ENCODE peak calls at places on chromosome 20, in seven cellular contexts. One of them, this sample, is unnamed.

GRCh38 chr20:47338131-47338628 is 18.3 kb downstream of the ZMYND8 start:
- DNase-seq in cardiac muscle cell: no peak
- DNase-seq in left ventricle myocardium inferior: peak; percentile 57
- DNase-seq in colonic mucosa: no peak
- DNase-seq in neural progenitor cell: no peak
- DNase-seq in epithelial cell of proximal tubule: no peak
- DNase-seq in fibroblast of lung: no peak
- DNase-seq in this sample: peak; percentile 72

GRCh38 chr20:16518068-16518783 is 55.0 kb downstream of the KIF16B start:
- DNase-seq in cardiac muscle cell: peak; percentile 61
- DNase-seq in left ventricle myocardium inferior: no peak
- DNase-seq in colonic mucosa: peak; percentile 57
- DNase-seq in neural progenitor cell: peak; percentile 65
- DNase-seq in epithelial cell of proximal tubule: no peak
- DNase-seq in fibroblast of lung: peak; percentile 66
- DNase-seq in this sample: peak; percentile 56

GRCh38 chr20:63089051-63089907 is 82.5 kb upstream of the BHLHE23 start:
- DNase-seq in cardiac muscle cell: no peak
- DNase-seq in left ventricle myocardium inferior: peak; percentile 10
- DNase-seq in colonic mucosa: no peak
- DNase-seq in neural progenitor cell: no peak
- DNase-seq in epithelial cell of proximal tubule: no peak
- DNase-seq in fibroblast of lung: no peak
- DNase-seq in this sample: no peak

GRCh38 chr20:48626226-48626937 is 201.4 kb downstream of the PREX1 start:
- DNase-seq in cardiac muscle cell: peak; percentile 25
- DNase-seq in left ventricle myocardium inferior: no peak
- DNase-seq in colonic mucosa: no peak
- DNase-seq in neural progenitor cell: no peak
- DNase-seq in epithelial cell of proximal tubule: no peak
- DNase-seq in fibroblast of lung: peak; percentile 30
- DNase-seq in this sample: peak; percentile 84

GRCh38 chr20:62360854-62361798 is 6.0 kb downstream of the LAMA5 start:
- DNase-seq in cardiac muscle cell: no peak
- DNase-seq in left ventricle myocardium inferior: peak; percentile 34
- DNase-seq in colonic mucosa: peak; percentile 65
- DNase-seq in neural progenitor cell: no peak
- DNase-seq in epithelial cell of proximal tubule: no peak
- DNase-seq in fibroblast of lung: no peak
- DNase-seq in this sample: no peak

GRCh38 chr20:10848810-10849370 is 175.1 kb upstream of the JAG1 start:
- DNase-seq in cardiac muscle cell: peak; percentile 92
- DNase-seq in left ventricle myocardium inferior: peak; percentile 19
- DNase-seq in colonic mucosa: peak; percentile 64
- DNase-seq in neural progenitor cell: no peak
- DNase-seq in epithelial cell of proximal tubule: no peak
- DNase-seq in fibroblast of lung: peak; percentile 92
- DNase-seq in this sample: peak; percentile 86

GRCh38 chr20:1171461-1172093 is 13.2 kb downstream of the TMEM74B start:
- DNase-seq in cardiac muscle cell: peak; percentile 54
- DNase-seq in left ventricle myocardium inferior: no peak
- DNase-seq in colonic mucosa: no peak
- DNase-seq in neural progenitor cell: peak; percentile 88
- DNase-seq in epithelial cell of proximal tubule: no peak
- DNase-seq in fibroblast of lung: peak; percentile 37
- DNase-seq in this sample: peak; percentile 58

GRCh38 chr20:36835025-36835424 is 40.9 kb upstream of the TLDC2 start:
- DNase-seq in cardiac muscle cell: no peak
- DNase-seq in left ventricle myocardium inferior: no peak
- DNase-seq in colonic mucosa: no peak
- DNase-seq in neural progenitor cell: no peak
- DNase-seq in epithelial cell of proximal tubule: no peak
- DNase-seq in fibroblast of lung: no peak
- DNase-seq in this sample: no peak

GRCh38 chr20:47428164-47428563 is 71.7 kb upstream of the ZMYND8 start:
- DNase-seq in cardiac muscle cell: no peak
- DNase-seq in left ventricle myocardium inferior: no peak
- DNase-seq in colonic mucosa: no peak
- DNase-seq in neural progenitor cell: no peak
- DNase-seq in epithelial cell of proximal tubule: no peak
- DNase-seq in fibroblast of lung: no peak
- DNase-seq in this sample: no peak

GRCh38 chr20:44079291-44079690 is 107.7 kb downstream of the JPH2 start:
- DNase-seq in cardiac muscle cell: no peak
- DNase-seq in left ventricle myocardium inferior: no peak
- DNase-seq in colonic mucosa: no peak
- DNase-seq in neural progenitor cell: no peak
- DNase-seq in epithelial cell of proximal tubule: no peak
- DNase-seq in fibroblast of lung: no peak
- DNase-seq in this sample: no peak

GRCh38 chr20:45294003-45294368 is 12.7 kb upstream of the RBPJL start:
- DNase-seq in cardiac muscle cell: no peak
- DNase-seq in left ventricle myocardium inferior: no peak
- DNase-seq in colonic mucosa: no peak
- DNase-seq in neural progenitor cell: no peak
- DNase-seq in epithelial cell of proximal tubule: no peak
- DNase-seq in fibroblast of lung: no peak
- DNase-seq in this sample: no peak

GRCh38 chr20:8155229-8155628 is 23.2 kb downstream of the PLCB1 start:
- DNase-seq in cardiac muscle cell: no peak
- DNase-seq in left ventricle myocardium inferior: no peak
- DNase-seq in colonic mucosa: no peak
- DNase-seq in neural progenitor cell: no peak
- DNase-seq in epithelial cell of proximal tubule: no peak
- DNase-seq in fibroblast of lung: no peak
- DNase-seq in this sample: peak; percentile 19

GRCh38 chr20:42024653-42025052 is 406.5 kb upstream of the CHD6 start:
- DNase-seq in cardiac muscle cell: no peak
- DNase-seq in left ventricle myocardium inferior: no peak
- DNase-seq in colonic mucosa: no peak
- DNase-seq in neural progenitor cell: peak; percentile 78
- DNase-seq in epithelial cell of proximal tubule: no peak
- DNase-seq in fibroblast of lung: no peak
- DNase-seq in this sample: peak; percentile 6

GRCh38 chr20:62820208-62820961 is 3.5 kb downstream of the COL9A3 start:
- DNase-seq in cardiac muscle cell: no peak
- DNase-seq in left ventricle myocardium inferior: no peak
- DNase-seq in colonic mucosa: no peak
- DNase-seq in neural progenitor cell: no peak
- DNase-seq in epithelial cell of proximal tubule: no peak
- DNase-seq in fibroblast of lung: no peak
- DNase-seq in this sample: no peak

GRCh38 chr20:62254021-62254724 is 15.9 kb downstream of the OSBPL2 start:
- DNase-seq in cardiac muscle cell: no peak
- DNase-seq in left ventricle myocardium inferior: no peak
- DNase-seq in colonic mucosa: no peak
- DNase-seq in neural progenitor cell: peak; percentile 24
- DNase-seq in epithelial cell of proximal tubule: no peak
- DNase-seq in fibroblast of lung: no peak
- DNase-seq in this sample: no peak

GRCh38 chr20:7704021-7704420 is 236.2 kb downstream of the HAO1 start:
- DNase-seq in cardiac muscle cell: no peak
- DNase-seq in left ventricle myocardium inferior: no peak
- DNase-seq in colonic mucosa: no peak
- DNase-seq in neural progenitor cell: no peak
- DNase-seq in epithelial cell of proximal tubule: no peak
- DNase-seq in fibroblast of lung: no peak
- DNase-seq in this sample: no peak

DNA sequence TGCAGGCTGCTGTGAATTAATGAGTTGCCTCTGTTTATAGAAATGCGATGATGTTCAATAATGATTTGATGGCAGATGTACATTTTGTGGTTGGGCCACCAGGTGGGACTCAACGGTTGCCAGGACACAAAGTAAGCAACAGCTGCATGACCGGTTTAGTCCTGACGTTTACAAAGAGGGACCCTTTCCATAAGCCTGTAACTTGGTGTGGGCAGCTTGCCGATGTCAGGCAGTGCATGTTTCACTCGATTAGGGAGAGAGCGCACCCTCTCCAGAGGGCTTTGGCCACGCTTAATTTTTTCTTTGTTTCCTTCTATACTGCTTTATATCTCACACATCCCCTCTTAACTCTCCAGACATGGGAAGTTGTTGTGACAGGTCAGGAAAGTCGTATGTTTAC is 1.4 kb downstream of the BTBD3 start:
- DNase-seq in cardiac muscle cell: peak; percentile 36
- DNase-seq in left ventricle myocardium inferior: peak; percentile 38
- DNase-seq in colonic mucosa: no peak
- DNase-seq in neural progenitor cell: peak; percentile 8
- DNase-seq in epithelial cell of proximal tubule: no peak
- DNase-seq in fibroblast of lung: peak; percentile 61
- DNase-seq in this sample: peak; percentile 54
- H3K4me3 ChIP-seq in cardiac muscle cell: no peak overlapping the region
- H3K4me3 ChIP-seq in left ventricle myocardium inferior: peak overlapping the region; percentile 67
- H3K4me3 ChIP-seq in colonic mucosa: peak overlapping the region; percentile 3
- H3K4me3 ChIP-seq in neural progenitor cell: no peak overlapping the region
- H3K4me3 ChIP-seq in epithelial cell of proximal tubule: peak overlapping the region; percentile 5
- H3K4me3 ChIP-seq in fibroblast of lung: peak overlapping the region; percentile 65
- H3K4me3 ChIP-seq in this sample: peak overlapping the region; percentile 53

GRCh38 chr20:60102665-60103210 is 144.5 kb downstream of the CDH26 start:
- DNase-seq in cardiac muscle cell: no peak
- DNase-seq in left ventricle myocardium inferior: no peak
- DNase-seq in colonic mucosa: peak; percentile 32
- DNase-seq in neural progenitor cell: no peak
- DNase-seq in epithelial cell of proximal tubule: no peak
- DNase-seq in fibroblast of lung: no peak
- DNase-seq in this sample: no peak
- H3K4me3 ChIP-seq in cardiac muscle cell: no peak overlapping the region
- H3K4me3 ChIP-seq in left ventricle myocardium inferior: no peak overlapping the region
- H3K4me3 ChIP-seq in colonic mucosa: no peak overlapping the region
- H3K4me3 ChIP-seq in neural progenitor cell: no peak overlapping the region
- H3K4me3 ChIP-seq in epithelial cell of proximal tubule: no peak overlapping the region
- H3K4me3 ChIP-seq in fibroblast of lung: no peak overlapping the region
- H3K4me3 ChIP-seq in this sample: no peak overlapping the region

DNA sequence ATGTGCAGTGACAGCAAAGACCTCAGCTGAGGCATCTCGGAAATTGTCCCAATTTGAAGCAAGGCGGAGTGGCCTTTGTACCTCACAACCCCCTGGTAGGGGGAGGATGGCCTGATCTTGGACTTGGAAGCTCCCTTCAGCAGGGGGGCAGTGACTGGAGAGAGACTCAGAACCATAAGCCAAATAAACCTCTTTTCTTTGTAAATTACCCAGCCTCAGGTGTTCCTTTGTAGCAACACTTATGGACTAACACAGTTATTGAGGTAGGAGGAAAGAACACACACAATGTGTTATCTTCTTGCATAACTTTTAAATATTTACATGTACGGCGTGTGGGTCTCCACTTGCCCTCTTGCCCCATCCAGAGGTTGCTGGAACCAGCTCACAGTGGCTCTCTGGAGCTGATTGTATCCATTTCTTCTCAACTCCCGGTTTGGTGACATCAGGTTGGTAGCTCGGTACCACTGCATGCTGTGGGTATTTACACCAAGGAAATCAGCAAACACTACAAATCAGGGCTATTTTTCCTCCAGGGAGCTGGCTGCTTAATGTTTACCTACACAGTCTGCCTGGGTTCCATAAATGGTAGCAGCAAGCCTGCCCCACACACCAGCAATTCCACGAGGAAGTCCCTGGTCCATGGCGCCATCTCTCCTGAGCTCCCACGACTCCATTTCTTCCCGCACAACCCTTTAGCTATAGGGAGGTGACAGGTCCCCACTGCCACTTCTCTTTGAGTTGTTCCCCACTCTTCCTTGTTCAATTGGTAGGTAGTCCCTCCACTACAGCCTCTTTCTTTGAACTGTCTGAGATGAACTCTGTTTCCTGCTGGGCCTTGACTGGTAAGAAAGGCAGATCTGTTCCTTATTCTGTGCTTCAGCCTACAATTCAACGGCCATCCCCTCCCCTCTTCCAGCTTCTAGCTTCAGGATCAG is 54.3 kb upstream of the TASP1 start:
- DNase-seq in cardiac muscle cell: no peak
- DNase-seq in left ventricle myocardium inferior: no peak
- DNase-seq in colonic mucosa: no peak
- DNase-seq in neural progenitor cell: no peak
- DNase-seq in epithelial cell of proximal tubule: no peak
- DNase-seq in fibroblast of lung: no peak
- DNase-seq in this sample: no peak
- H3K4me3 ChIP-seq in cardiac muscle cell: no peak overlapping the region
- H3K4me3 ChIP-seq in left ventricle myocardium inferior: no peak overlapping the region
- H3K4me3 ChIP-seq in colonic mucosa: no peak overlapping the region
- H3K4me3 ChIP-seq in neural progenitor cell: no peak overlapping the region
- H3K4me3 ChIP-seq in epithelial cell of proximal tubule: no peak overlapping the region
- H3K4me3 ChIP-seq in fibroblast of lung: no peak overlapping the region
- H3K4me3 ChIP-seq in this sample: no peak overlapping the region

GRCh38 chr20:57474191-57474590 is 50.7 kb downstream of the CTCFL start:
- DNase-seq in cardiac muscle cell: no peak
- DNase-seq in left ventricle myocardium inferior: no peak
- DNase-seq in colonic mucosa: no peak
- DNase-seq in neural progenitor cell: no peak
- DNase-seq in epithelial cell of proximal tubule: no peak
- DNase-seq in fibroblast of lung: no peak
- DNase-seq in this sample: no peak
- H3K4me3 ChIP-seq in cardiac muscle cell: no peak overlapping the region
- H3K4me3 ChIP-seq in left ventricle myocardium inferior: no peak overlapping the region
- H3K4me3 ChIP-seq in colonic mucosa: no peak overlapping the region
- H3K4me3 ChIP-seq in neural progenitor cell: no peak overlapping the region
- H3K4me3 ChIP-seq in epithelial cell of proximal tubule: no peak overlapping the region
- H3K4me3 ChIP-seq in fibroblast of lung: no peak overlapping the region
- H3K4me3 ChIP-seq in this sample: no peak overlapping the region